ENCODE peak calls at places on chromosomes 11 and 22, in eight cellular contexts. I, S, L, M, F, X, E and Y are unnamed samples.

GRCh38 chr22:48141301-48141700 is 1378.9 kb downstream of the TBC1D22A start:
- DNase-seq in I (no peak), E (no peak), S (no peak), F (no peak), X (no peak), L (no peak), M (peak), Y (no peak)

GRCh38 chr11:61917357-61918109 is at the start of gene RAB3IL1:
- DNase-seq in X (no peak), E (no peak), I (no peak), M (no peak), F (no peak), S (no peak), L (peak), Y (no peak)

GRCh38 chr11:70483077-70483861 is 84.9 kb downstream of the CTTN start:
- DNase-seq in M (no peak), L (peak), S (no peak), F (no peak), X (no peak), E (peak), I (peak), Y (no peak)

GRCh38 chr11:17014321-17014773 is at the start of gene PLEKHA7:
- DNase-seq in E (no peak), F (no peak), S (no peak), M (no peak), L (no peak), X (no peak), I (no peak), Y (no peak)

GRCh38 chr11:77407613-77408012 is 66.3 kb downstream of the PAK1 start:
- DNase-seq in S (no peak), I (peak), X (no peak), F (no peak), L (peak), M (peak), E (no peak), Y (peak)

GRCh38 chr11:96203567-96204365 is 139.2 kb downstream of the MAML2 start:
- DNase-seq in I (no peak), M (peak), E (no peak), X (no peak), L (no peak), F (no peak), S (no peak), Y (no peak)

GRCh38 chr11:29645373-29645772 is 371.5 kb downstream of the KCNA4 start:
- DNase-seq in I (no peak), M (no peak), L (no peak), S (no peak), E (no peak), F (no peak), X (no peak), Y (no peak)

GRCh38 chr11:47220401-47220821 is 5.6 kb downstream of the DDB2 start:
- DNase-seq in S (no peak), F (no peak), X (no peak), E (no peak), M (no peak), L (peak), I (peak), Y (no peak)

GRCh38 chr11:73661035-73661628 is 14.8 kb downstream of the PLEKHB1 start:
- DNase-seq in I (peak), E (peak), X (peak), M (peak), S (peak), L (peak), F (peak), Y (peak)

GRCh38 chr22:19859861-19860510 is 5.3 kb upstream of the GNB1L start:
- DNase-seq in M (no peak), L (no peak), I (no peak), S (no peak), F (no peak), X (no peak), E (no peak), Y (no peak)

GRCh38 chr22:43234299-43234988 is 47.5 kb upstream of the TTLL12 start:
- DNase-seq in L (no peak), I (no peak), X (no peak), E (no peak), S (no peak), F (no peak), M (no peak), Y (no peak)

GRCh38 chr22:46584081-46584903 is 35.9 kb upstream of the GRAMD4 start:
- DNase-seq in I (no peak), M (peak), S (no peak), F (no peak), E (peak), L (no peak), X (no peak), Y (no peak)

GRCh38 chr11:2475151-2475918 is 30.5 kb downstream of the KCNQ1 start:
- DNase-seq in M (no peak), L (no peak), E (no peak), X (no peak), F (no peak), S (no peak), I (no peak), Y (no peak)

GRCh38 chr11:44120169-44120568 is 24.7 kb downstream of the EXT2 start:
- DNase-seq in F (no peak), E (no peak), M (no peak), L (no peak), X (no peak), I (no peak), S (no peak), Y (no peak)

GRCh38 chr22:23020659-23021293 is 49.5 kb upstream of the GNAZ start:
- DNase-seq in M (no peak), E (no peak), S (no peak), F (no peak), I (no peak), X (no peak), L (no peak), Y (no peak)

GRCh38 chr11:85844439-85845051 is 10.6 kb upstream of the CCDC83 start:
- DNase-seq in I (peak), S (no peak), M (no peak), E (no peak), L (peak), F (no peak), X (no peak), Y (no peak)

GRCh38 chr11:20668844-20669832 is at the start of gene NELL1:
- DNase-seq in E (no peak), F (no peak), M (no peak), S (no peak), L (no peak), I (no peak), X (no peak), Y (no peak)

GRCh38 chr22:49534386-49534785 is 293.3 kb downstream of the BRD1 start:
- DNase-seq in I (no peak), L (no peak), M (no peak), S (no peak), E (no peak), F (no peak), X (no peak), Y (no peak)

GRCh38 chr11:86181379-86181778 is 63.2 kb upstream of the EED start:
- DNase-seq in I (no peak), X (no peak), S (no peak), E (no peak), F (no peak), M (peak), L (no peak), Y (no peak)

GRCh38 chr11:132445966-132446365 is 1075.6 kb downstream of the NTM start:
- DNase-seq in F (no peak), L (no peak), S (no peak), X (no peak), E (no peak), I (no peak), M (no peak), Y (no peak)

GRCh38 chr11:68690671-68691401 is 6.5 kb downstream of the GAL start:
- DNase-seq in E (no peak), X (peak), M (no peak), I (no peak), F (no peak), S (no peak), L (no peak), Y (no peak)

GRCh38 chr11:75275581-75275980 is 35.0 kb downstream of the TPBGL start:
- DNase-seq in F (peak), E (peak), M (peak), X (peak), L (no peak), I (no peak), S (peak), Y (no peak)

GRCh38 chr11:71505781-71506180 is 21.3 kb upstream of the KRTAP5-7 start:
- DNase-seq in I (no peak), L (no peak), E (no peak), S (no peak), M (no peak), F (no peak), X (no peak), Y (no peak)

GRCh38 chr11:69949327-69949726 is 128.8 kb upstream of the ANO1 start:
- DNase-seq in X (no peak), L (peak), I (peak), S (no peak), M (no peak), F (no peak), E (no peak), Y (peak)